ENCODE peak calls at places on chromosome 10, in eight cellular contexts. T is CD8-positive, alpha-beta memory T cell; L is cardiac muscle cell; H is IMR-90; N is left ventricle myocardium inferior; P is hepatocyte; I is lung; B is endothelial cell of umbilical vein. Z is an unnamed sample. For H3K4me1, the result is how much of the 10 kb centered on the place peaks cover.

GRCh38 chr10:71421075-71421434 is 24.3 kb downstream of the CDH23 start:
- DNase-seq in T (no peak), L (no peak), H (no peak), N (no peak), P (no peak), I (no peak), B (no peak), Z (no peak)

GRCh38 chr10:1380075-1380793 is 324.0 kb downstream of the WDR37 start:
- DNase-seq in T (no peak), L (no peak), H (no peak), N (no peak), P (no peak), I (no peak), B (no peak), Z (no peak)

GRCh38 chr10:75904499-75905283 is 473.3 kb downstream of the LRMDA start:
- DNase-seq in T (no peak), L (no peak), H (no peak), N (no peak), P (peak), I (no peak), B (no peak), Z (no peak)

GRCh38 chr10:113099431-113100298 is 149.6 kb downstream of the TCF7L2 start:
- DNase-seq in T (no peak), L (peak), H (peak), N (no peak), P (peak), I (no peak), B (peak), Z (peak)

GRCh38 chr10:91009121-91009520 is 88.2 kb upstream of the ANKRD1 start:
- DNase-seq in T (no peak), L (no peak), H (no peak), N (no peak), P (no peak), I (no peak), B (no peak), Z (no peak)

GRCh38 chr10:30639946-30640786 is 10.6 kb upstream of the LYZL2 start:
- DNase-seq in T (no peak), L (peak), H (peak), N (no peak), P (peak), I (no peak), B (peak), Z (no peak)

GRCh38 chr10:2867788-2868299 is 199.5 kb upstream of the PFKP start:
- DNase-seq in T (no peak), L (no peak), H (no peak), N (no peak), P (no peak), I (no peak), B (no peak), Z (no peak)

GRCh38 chr10:120732643-120733313 is 118.4 kb upstream of the WDR11 start:
- DNase-seq in T (no peak), L (no peak), H (no peak), N (no peak), P (no peak), I (no peak), B (peak), Z (no peak)

GRCh38 chr10:127148933-127149220 is 47.5 kb downstream of the INSYN2A start:
- DNase-seq in T (no peak), L (peak), H (peak), N (no peak), P (no peak), I (no peak), B (no peak), Z (no peak)

GRCh38 chr10:1109795-1110673 is 53.8 kb downstream of the WDR37 start:
- DNase-seq in T (peak), L (peak), H (peak), N (peak), P (peak), I (no peak), B (peak), Z (peak)

GRCh38 chr10:125102216-125102615 is 58.1 kb downstream of the CTBP2 start:
- DNase-seq in T (no peak), L (peak), H (peak), N (no peak), P (peak), I (no peak), B (no peak), Z (no peak)

GRCh38 chr10:20993387-20994170 is 96.5 kb upstream of the NEBL start:
- DNase-seq in T (no peak), L (no peak), H (no peak), N (no peak), P (no peak), I (no peak), B (no peak), Z (no peak)

GRCh38 chr10:124449170-124450009 is 445 bp downstream of the NKX1-2 start:
- DNase-seq in T (no peak), L (no peak), H (no peak), N (no peak), P (no peak), I (no peak), B (no peak), Z (no peak)

GRCh38 chr10:53997953-53998352 is 803.1 kb downstream of the PCDH15 start:
- DNase-seq in T (no peak), L (no peak), H (no peak), N (no peak), P (peak), I (no peak), B (peak), Z (no peak)

GRCh38 chr10:99372546-99373271 is 43.6 kb downstream of the CNNM1 start:
- DNase-seq in T (no peak), L (peak), H (peak), N (no peak), P (peak), I (no peak), B (no peak), Z (no peak)
- H3K4me3 ChIP-seq in T (no peak), L (no peak), H (no peak), N (no peak), P (no peak), I (no peak), B (no peak), Z (no peak)

DNA sequence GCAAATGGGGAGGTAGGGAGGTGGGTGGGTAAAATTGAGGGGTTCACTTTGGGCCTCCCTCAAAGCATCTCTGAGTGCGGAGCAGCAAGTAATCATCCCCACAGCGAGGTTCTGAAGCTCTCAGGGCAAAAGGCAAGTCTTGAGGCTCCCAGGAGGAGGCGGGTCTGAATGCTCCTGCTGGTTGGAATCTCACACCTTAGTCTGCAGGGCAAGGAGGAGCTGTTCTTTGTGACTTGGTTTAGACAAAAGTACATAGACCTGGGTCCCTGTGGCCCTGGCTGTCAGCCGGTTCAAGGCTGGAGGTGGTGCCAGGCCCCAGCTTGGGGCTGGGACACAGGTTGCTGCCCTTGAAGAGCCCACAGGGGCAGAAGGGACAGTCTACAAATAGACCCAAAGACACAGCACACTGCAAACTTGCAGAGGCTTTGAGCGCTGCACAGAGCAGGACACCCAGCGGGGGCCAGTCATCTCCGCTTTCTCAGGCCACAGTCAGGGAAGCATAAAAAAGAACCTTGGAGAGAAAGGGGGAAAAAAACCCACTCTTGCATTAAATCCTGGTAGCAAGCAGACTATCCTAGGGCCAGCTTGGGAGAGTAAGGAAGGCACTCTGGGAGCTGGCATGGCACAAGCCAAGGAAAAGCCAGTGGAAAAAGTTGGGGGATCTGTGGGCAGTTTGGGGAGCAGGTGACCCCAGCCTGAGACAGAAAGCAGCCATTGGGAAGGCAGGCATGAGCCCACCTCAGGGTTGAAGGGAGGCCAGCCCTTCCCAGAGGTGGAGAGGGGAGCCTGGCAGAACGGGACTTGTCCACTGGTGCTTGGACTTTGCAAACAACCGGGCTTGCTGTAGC is 928 bp upstream of the C10orf71 start:
- DNase-seq in T (no peak), L (no peak), H (no peak), N (peak), P (no peak), I (no peak), B (no peak), Z (no peak)
- H3K4me1 ChIP-seq in T (under half), L (under half), H (under half), N (half or more), P (under half), I (under half), B (under half), Z (under half)

DNA sequence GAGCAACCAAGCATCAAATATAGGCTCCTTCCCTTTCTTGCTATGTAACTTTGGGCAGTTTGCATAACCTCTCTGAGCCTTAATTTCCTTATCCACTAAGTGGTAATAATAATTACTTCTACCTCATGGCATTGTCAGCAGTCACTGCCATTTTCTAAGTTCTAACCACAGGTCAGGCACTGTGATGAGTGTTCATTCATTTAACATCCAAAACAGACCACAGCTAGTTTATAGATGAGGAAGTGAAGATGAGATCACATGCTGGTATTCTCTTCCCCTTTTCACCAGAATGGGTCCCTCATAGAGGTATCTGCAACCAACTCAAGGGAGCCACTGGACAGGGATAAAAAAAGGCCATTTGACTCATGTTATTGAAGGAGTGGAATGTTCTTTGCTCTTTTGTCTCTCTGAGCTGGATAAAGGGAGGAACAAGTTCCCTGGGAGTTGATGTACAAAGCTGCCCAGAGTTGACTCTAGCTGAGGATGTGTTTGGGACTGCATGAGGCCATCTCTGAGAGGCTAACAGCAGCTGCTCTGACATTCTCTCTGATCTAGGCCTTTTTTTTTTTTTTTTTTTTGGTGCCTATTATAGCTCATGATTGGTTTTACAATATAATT is 65.0 kb downstream of the DNAJC12 start:
- DNase-seq in T (no peak), L (no peak), H (peak), N (no peak), P (no peak), I (no peak), B (no peak), Z (no peak)
- H3K4me3 ChIP-seq in T (no peak), L (no peak), H (no peak), N (no peak), P (no peak), I (no peak), B (no peak), Z (no peak)

DNA sequence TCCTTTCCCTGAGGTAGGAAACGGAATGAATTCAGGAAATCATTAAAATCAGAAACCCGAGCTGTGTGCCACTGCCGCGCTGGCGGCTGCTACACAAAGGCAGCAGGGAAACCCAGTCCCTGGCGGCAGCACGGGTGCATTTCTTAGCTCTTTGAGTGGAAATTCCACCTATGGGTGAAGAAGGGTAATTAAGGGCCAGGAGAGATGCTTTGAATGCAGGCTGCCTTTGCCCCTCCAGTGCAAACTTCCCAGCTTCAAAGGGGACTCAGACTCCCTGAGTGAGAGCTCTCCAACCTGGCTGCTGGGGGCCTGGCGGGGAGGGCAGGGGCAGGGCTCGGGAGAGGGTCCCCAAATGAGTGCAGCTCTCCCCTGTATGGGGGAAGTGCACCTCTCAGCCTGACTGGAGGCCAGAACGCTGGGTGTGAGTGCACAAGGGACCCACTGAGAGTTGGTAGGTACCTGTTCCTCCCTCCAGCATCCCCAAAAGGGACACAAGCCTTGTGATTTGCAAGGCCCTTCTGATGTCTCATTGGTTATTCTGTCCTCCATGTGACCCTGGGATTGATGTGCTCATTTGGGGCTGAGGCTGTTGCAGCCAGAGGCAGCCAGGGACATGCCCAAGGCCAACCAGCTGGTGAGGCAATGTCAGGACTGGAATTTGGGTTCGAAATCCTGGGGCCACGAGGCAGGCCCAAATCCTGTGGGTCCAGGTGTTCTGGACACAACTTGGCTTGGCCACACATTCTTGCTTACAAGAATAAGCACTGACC is 16.3 kb upstream of the ZMIZ1 start:
- DNase-seq in T (no peak), L (peak), H (no peak), N (peak), P (peak), I (no peak), B (peak), Z (peak)
- H3K4me1 ChIP-seq in T (under half), L (under half), H (under half), N (under half), P (under half), I (under half), B (under half), Z (under half)

GRCh38 chr10:132022241-132022640 is 40.5 kb upstream of the BNIP3 start:
- DNase-seq in T (no peak), L (no peak), H (no peak), N (no peak), P (no peak), I (no peak), B (no peak), Z (no peak)

GRCh38 chr10:132021504-132022143 is 39.9 kb upstream of the BNIP3 start:
- DNase-seq in T (no peak), L (no peak), H (no peak), N (no peak), P (no peak), I (no peak), B (no peak), Z (no peak)

GRCh38 chr10:132020456-132020855 is 38.7 kb upstream of the BNIP3 start:
- DNase-seq in T (no peak), L (no peak), H (no peak), N (no peak), P (no peak), I (no peak), B (no peak), Z (no peak)

GRCh38 chr10:132021046-132021445 is 39.3 kb upstream of the BNIP3 start:
- DNase-seq in T (no peak), L (no peak), H (no peak), N (no peak), P (no peak), I (no peak), B (no peak), Z (no peak)

GRCh38 chr10:132023092-132023811 is 41.5 kb upstream of the BNIP3 start:
- DNase-seq in T (peak), L (peak), H (peak), N (peak), P (peak), I (peak), B (peak), Z (peak)
- H3K4me3 ChIP-seq in T (no peak), L (no peak), H (peak), N (peak), P (no peak), I (no peak), B (no peak), Z (no peak)

GRCh38 chr10:103758294-103758681 is 97.1 kb downstream of the SH3PXD2A start:
- DNase-seq in T (no peak), L (no peak), H (peak), N (no peak), P (no peak), I (no peak), B (peak), Z (no peak)
- H3K4me1 ChIP-seq in T (under half), L (under half), H (under half), N (half or more), P (under half), I (under half), B (half or more), Z (under half)

GRCh38 chr10:133334495-133335237 is 2.0 kb downstream of the CALY start:
- DNase-seq in T (peak), L (peak), H (no peak), N (no peak), P (no peak), I (no peak), B (no peak), Z (no peak)
- H3K4me3 ChIP-seq in T (peak), L (peak), H (peak), N (peak), P (peak), I (peak), B (peak), Z (no peak)

GRCh38 chr10:34430685-34431084 is 384.4 kb downstream of the PARD3 start:
- DNase-seq in T (no peak), L (peak), H (no peak), N (no peak), P (no peak), I (no peak), B (peak), Z (no peak)

GRCh38 chr10:34420795-34421194 is 394.3 kb downstream of the PARD3 start:
- DNase-seq in T (no peak), L (no peak), H (no peak), N (no peak), P (no peak), I (no peak), B (no peak), Z (peak)

GRCh38 chr10:34427911-34428216 is 387.2 kb downstream of the PARD3 start:
- DNase-seq in T (no peak), L (no peak), H (no peak), N (no peak), P (no peak), I (no peak), B (no peak), Z (no peak)

GRCh38 chr10:34423607-34424325 is 391.3 kb downstream of the PARD3 start:
- DNase-seq in T (no peak), L (no peak), H (no peak), N (no peak), P (no peak), I (no peak), B (no peak), Z (no peak)

GRCh38 chr10:34426041-34426440 is 389.1 kb downstream of the PARD3 start:
- DNase-seq in T (no peak), L (no peak), H (no peak), N (no peak), P (no peak), I (no peak), B (no peak), Z (no peak)
- H3K4me1 ChIP-seq in T (under half), L (under half), H (under half), N (under half), P (under half), I (under half), B (under half), Z (under half)

GRCh38 chr10:15169555-15170407 is 1.3 kb upstream of the NMT2 start:
- DNase-seq in T (peak), L (no peak), H (no peak), N (no peak), P (no peak), I (no peak), B (peak), Z (peak)

GRCh38 chr10:15167411-15168295 is 840 bp downstream of the NMT2 start:
- DNase-seq in T (peak), L (peak), H (peak), N (peak), P (peak), I (peak), B (peak), Z (peak)

GRCh38 chr10:15168296-15168780 is at the start of gene NMT2:
- DNase-seq in T (peak), L (no peak), H (no peak), N (peak), P (no peak), I (no peak), B (peak), Z (peak)

GRCh38 chr10:15166325-15166724 is 2.2 kb downstream of the NMT2 start:
- DNase-seq in T (no peak), L (peak), H (peak), N (no peak), P (no peak), I (no peak), B (peak), Z (no peak)

GRCh38 chr10:15168781-15169554 is 475 bp upstream of the NMT2 start:
- DNase-seq in T (peak), L (peak), H (peak), N (peak), P (peak), I (peak), B (peak), Z (peak)
- H3K4me3 ChIP-seq in T (peak), L (no peak), H (no peak), N (peak), P (no peak), I (no peak), B (no peak), Z (no peak)